ENCODE peak calls at places on chromosomes 6 and 20, in six cellular contexts. I is Peyer's patch, Q is head of caudate nucleus, X is lower lobe of right lung, M is NCI-H460, B is HT1080. N is an unnamed sample.

GRCh38 chr6:25058387-25058786 is 122.6 kb upstream of the RIPOR2 start:
- DNase-seq in I (no peak), Q (no peak), X (no peak), M (no peak), B (no peak), N (no peak)

GRCh38 chr20:32385541-32385940 is 27.4 kb downstream of the ASXL1 start:
- DNase-seq in I (no peak), Q (no peak), X (no peak), M (no peak), B (no peak), N (no peak)

GRCh38 chr20:62486431-62486954 is 10.7 kb upstream of the GATA5 start:
- DNase-seq in I (no peak), Q (no peak), X (no peak), M (no peak), B (no peak), N (no peak)

GRCh38 chr6:40346241-40346640 is 240.9 kb downstream of the LRFN2 start:
- DNase-seq in I (no peak), Q (no peak), X (no peak), M (no peak), B (no peak), N (no peak)

GRCh38 chr6:138307816-138308727 is 69.6 kb upstream of the SMIM28 start:
- DNase-seq in I (no peak), Q (peak), X (no peak), M (no peak), B (no peak), N (peak)

GRCh38 chr20:57428611-57429496 is 37.7 kb downstream of the RBM38 start:
- DNase-seq in I (no peak), Q (peak), X (peak), M (no peak), B (no peak), N (no peak)

GRCh38 chr6:89934685-89935366 is 40.6 kb downstream of the GJA10 start:
- DNase-seq in I (no peak), Q (no peak), X (no peak), M (no peak), B (no peak), N (no peak)

GRCh38 chr6:72969666-72970065 is 255.6 kb downstream of the KHDC1L start:
- DNase-seq in I (no peak), Q (no peak), X (no peak), M (no peak), B (no peak), N (no peak)

GRCh38 chr20:17888044-17888443 is 80.5 kb downstream of the SNX5 start:
- DNase-seq in I (no peak), Q (no peak), X (no peak), M (no peak), B (peak), N (no peak)

GRCh38 chr6:25277401-25277800 is 1.8 kb upstream of the CARMIL1 start:
- DNase-seq in I (no peak), Q (no peak), X (no peak), M (no peak), B (no peak), N (no peak)

GRCh38 chr20:6636209-6637159 is 131.0 kb upstream of the BMP2 start:
- DNase-seq in I (no peak), Q (peak), X (no peak), M (peak), B (peak), N (no peak)

GRCh38 chr20:4134861-4135379 is 119.6 kb upstream of the RNF24 start:
- DNase-seq in I (no peak), Q (no peak), X (no peak), M (no peak), B (no peak), N (no peak)

N was measured in left cardiac atrium.